ENCODE peak calls at places on chromosomes 4 and X, in five cellular contexts. V, M, Y, J and C are unnamed samples.

GRCh38 chr4:54505362-54505761 is 152.4 kb upstream of the KIT start:
- DNase-seq in V (no peak), M (no peak), Y (no peak), J (no peak), C (no peak)

GRCh38 chr4:113160548-113160947 is 111.1 kb downstream of the ANK2 start:
- DNase-seq in V (no peak), M (no peak), Y (no peak), J (no peak), C (no peak)

GRCh38 chr4:105126311-105127153 is 20.1 kb upstream of the TET2 start:
- DNase-seq in V (no peak), M (no peak), Y (no peak), J (no peak), C (no peak)

GRCh38 chr4:70705146-70705855 is 16.5 kb upstream of the RUFY3 start:
- DNase-seq in V (peak), M (peak), Y (no peak), J (peak), C (peak)

GRCh38 chr4:106806158-106806797 is 229.8 kb downstream of the DKK2 start:
- DNase-seq in V (no peak), M (no peak), Y (no peak), J (no peak), C (no peak)

GRCh38 chr4:20395160-20395773 is 143.6 kb downstream of the SLIT2 start:
- DNase-seq in V (no peak), M (peak), Y (no peak), J (peak), C (peak)

GRCh38 chrX:153635388-153635787 is 11.6 kb upstream of the DUSP9 start:
- DNase-seq in V (no peak), M (no peak), Y (no peak), J (no peak), C (no peak)

GRCh38 chrX:30572004-30572403 is 5.6 kb downstream of the TASL start:
- DNase-seq in V (no peak), M (no peak), Y (no peak), J (no peak), C (no peak)

GRCh38 chrX:39652336-39652735 is 445.4 kb downstream of the BCOR start:
- DNase-seq in V (no peak), M (peak), Y (no peak), J (peak), C (peak)

GRCh38 chr4:40247350-40247749 is 50.5 kb downstream of the RHOH start:
- DNase-seq in V (peak), M (no peak), Y (no peak), J (no peak), C (no peak)

GRCh38 chr4:84948056-84948455 is 18.4 kb downstream of the WDFY3 start:
- DNase-seq in V (no peak), M (no peak), Y (no peak), J (no peak), C (no peak)

GRCh38 chr4:185713272-185713671 is 98.7 kb downstream of the SORBS2 start:
- DNase-seq in V (no peak), M (no peak), Y (no peak), J (no peak), C (no peak)